ENCODE peak calls at places on chromosomes 6 and 20, in seven cellular contexts. I, Y, L, W, U, N and J are unnamed samples.

GRCh38 chr6:45571159-45571558 is 193.4 kb upstream of the SUPT3H start:
- DNase-seq in U (no peak), N (no peak), L (no peak), W (no peak), Y (no peak), I (no peak), J (no peak)

GRCh38 chr6:166423051-166423745 is 40.5 kb upstream of the MPC1 start:
- DNase-seq in I (no peak), Y (no peak), W (no peak), U (no peak), L (no peak), N (no peak), J (no peak)

GRCh38 chr6:46419576-46420002 is 71.7 kb downstream of the RCAN2 start:
- DNase-seq in Y (peak), N (peak), W (peak), U (no peak), I (peak), L (peak), J (no peak)

GRCh38 chr20:43558412-43559146 is at the start of gene SGK2:
- DNase-seq in L (no peak), N (no peak), Y (no peak), U (no peak), I (no peak), W (no peak), J (no peak)

GRCh38 chr6:32852018-32852843 is 1.3 kb downstream of the TAP1 start:
- DNase-seq in U (no peak), Y (no peak), I (no peak), N (no peak), W (no peak), L (no peak), J (no peak)

GRCh38 chr20:64055893-64056638 is 6.6 kb upstream of the SOX18 start:
- DNase-seq in W (no peak), N (no peak), L (no peak), I (no peak), U (no peak), Y (no peak), J (no peak)

GRCh38 chr6:31525932-31526591 is 2.7 kb upstream of the MCCD1 start:
- DNase-seq in N (no peak), L (no peak), I (no peak), Y (peak), W (no peak), U (no peak), J (no peak)

GRCh38 chr20:52889225-52889624 is 82.9 kb upstream of the TSHZ2 start:
- DNase-seq in I (peak), Y (no peak), U (no peak), W (no peak), L (peak), N (no peak), J (no peak)

GRCh38 chr6:45477785-45478184 is 100.1 kb upstream of the SUPT3H start:
- DNase-seq in W (no peak), I (no peak), Y (no peak), L (peak), U (no peak), N (no peak), J (no peak)

GRCh38 chr6:155163616-155164015 is 100.2 kb upstream of the CLDN20 start:
- DNase-seq in N (no peak), I (no peak), U (no peak), W (no peak), L (no peak), Y (no peak), J (no peak)

GRCh38 chr20:45445805-45446562 is 23.6 kb upstream of the WFDC2 start:
- DNase-seq in W (peak), I (no peak), N (no peak), U (no peak), L (peak), Y (peak), J (no peak)

GRCh38 chr20:41454250-41454649 is 87.6 kb upstream of the EMILIN3 start:
- DNase-seq in W (no peak), U (no peak), I (no peak), Y (no peak), N (no peak), L (no peak), J (no peak)

GRCh38 chr6:166904101-166904746 is 52.1 kb downstream of the RNASET2 start:
- DNase-seq in Y (no peak), W (peak), N (no peak), L (no peak), I (no peak), U (no peak), J (no peak)

GRCh38 chr20:58256842-58257241 is 28.4 kb upstream of the ANKRD60 start:
- DNase-seq in Y (no peak), N (no peak), L (no peak), U (no peak), I (no peak), W (no peak), J (no peak)

GRCh38 chr6:31769684-31770371 is 7.3 kb downstream of the VWA7 start:
- DNase-seq in L (peak), I (no peak), Y (peak), U (peak), N (no peak), W (peak), J (peak)

GRCh38 chr6:43275782-43276179 is 22.3 kb upstream of the SLC22A7 start:
- DNase-seq in I (no peak), Y (no peak), L (no peak), W (no peak), U (no peak), N (no peak), J (no peak)